ENCODE peak calls at places on chromosomes 16 and 17, in ten cellular contexts. Z, N, E, P, D, K, T, O, X and Q are unnamed samples.

GRCh38 chr16:85246473-85246872 is 134.2 kb upstream of the CIBAR2 start:
- DNase-seq in Z (no peak), N (no peak), E (no peak), P (no peak), D (no peak), K (no peak), T (no peak), O (no peak), X (no peak), Q (no peak)

GRCh38 chr17:63698381-63698885 is 1.5 kb downstream of the LIMD2 start:
- DNase-seq in Z (no peak), N (no peak), E (no peak), P (no peak), D (no peak), K (no peak), T (no peak), O (no peak), X (no peak), Q (no peak)

GRCh38 chr17:52923658-52924057 is 765.1 kb upstream of the CA10 start:
- DNase-seq in Z (no peak), N (no peak), E (no peak), P (no peak), D (no peak), K (no peak), T (no peak), O (no peak), X (no peak), Q (no peak)

GRCh38 chr17:82051776-82052637 is at the start of the genes GPS1 and RFNG:
- DNase-seq in Z (no peak), N (peak), E (peak), P (peak), D (peak), K (peak), T (no peak), O (peak), X (peak), Q (peak)

GRCh38 chr17:57762375-57762916 is 17.3 kb upstream of the CCDC182 start:
- DNase-seq in Z (no peak), N (no peak), E (no peak), P (no peak), D (no peak), K (no peak), T (no peak), O (peak), X (no peak), Q (no peak)

GRCh38 chr17:29114141-29114540 is 66.1 kb downstream of the MYO18A start:
- DNase-seq in Z (peak), N (no peak), E (no peak), P (no peak), D (no peak), K (no peak), T (no peak), O (no peak), X (no peak), Q (no peak)

GRCh38 chr16:28974007-28974436 is 556 bp upstream of the SPNS1 start:
- DNase-seq in Z (peak), N (peak), E (peak), P (peak), D (no peak), K (peak), T (peak), O (peak), X (peak), Q (peak)

GRCh38 chr17:40483679-40484078 is 17.7 kb downstream of the TNS4 start:
- DNase-seq in Z (no peak), N (no peak), E (no peak), P (no peak), D (no peak), K (no peak), T (no peak), O (peak), X (no peak), Q (no peak)

GRCh38 chr16:78224342-78224741 is 124.9 kb downstream of the WWOX start:
- DNase-seq in Z (no peak), N (no peak), E (no peak), P (no peak), D (no peak), K (no peak), T (no peak), O (no peak), X (no peak), Q (no peak)

GRCh38 chr17:17305282-17305801 is 2.2 kb downstream of the NT5M start:
- DNase-seq in Z (no peak), N (no peak), E (peak), P (peak), D (no peak), K (no peak), T (no peak), O (no peak), X (peak), Q (no peak)

GRCh38 chr17:15893333-15894024 is 51.5 kb upstream of the ADORA2B start:
- DNase-seq in Z (no peak), N (no peak), E (peak), P (no peak), D (no peak), K (peak), T (no peak), O (no peak), X (no peak), Q (no peak)

GRCh38 chr16:1162701-1163566 is 10.0 kb downstream of the CACNA1H start:
- DNase-seq in Z (no peak), N (no peak), E (no peak), P (no peak), D (no peak), K (no peak), T (no peak), O (no peak), X (no peak), Q (no peak)

GRCh38 chr16:57518922-57519321 is 17.4 kb downstream of the CCDC102A start:
- DNase-seq in Z (no peak), N (no peak), E (no peak), P (no peak), D (no peak), K (no peak), T (no peak), O (no peak), X (no peak), Q (no peak)

GRCh38 chr16:80263848-80264694 is 276.7 kb upstream of the DYNLRB2 start:
- DNase-seq in Z (no peak), N (no peak), E (no peak), P (no peak), D (no peak), K (no peak), T (no peak), O (no peak), X (no peak), Q (no peak)

GRCh38 chr17:333626-334396 is 18.8 kb downstream of the RPH3AL start:
- DNase-seq in Z (peak), N (no peak), E (peak), P (no peak), D (peak), K (peak), T (no peak), O (peak), X (peak), Q (peak)

GRCh38 chr17:32298721-32299578 is 33.3 kb downstream of the RHBDL3 start:
- DNase-seq in Z (no peak), N (no peak), E (no peak), P (no peak), D (no peak), K (no peak), T (no peak), O (no peak), X (no peak), Q (no peak)

GRCh38 chr17:40888321-40888720 is 3.3 kb upstream of the KRT20 start:
- DNase-seq in Z (no peak), N (no peak), E (no peak), P (no peak), D (no peak), K (no peak), T (no peak), O (no peak), X (no peak), Q (no peak)

GRCh38 chr17:83129676-83130075 is 50.3 kb downstream of the METRNL start:
- DNase-seq in Z (no peak), N (no peak), E (no peak), P (no peak), D (peak), K (no peak), T (no peak), O (peak), X (no peak), Q (no peak)

GRCh38 chr16:29757950-29758466 is 12.2 kb upstream of the C16orf54 start:
- DNase-seq in Z (peak), N (no peak), E (no peak), P (no peak), D (no peak), K (peak), T (no peak), O (no peak), X (no peak), Q (no peak)

GRCh38 chr17:35542990-35543389 is 5.5 kb upstream of the SLFN12L start:
- DNase-seq in Z (no peak), N (no peak), E (no peak), P (no peak), D (no peak), K (no peak), T (no peak), O (no peak), X (no peak), Q (no peak)

GRCh38 chr17:82320956-82321927 is 3.8 kb upstream of the CD7 start:
- DNase-seq in Z (no peak), N (peak), E (peak), P (peak), D (no peak), K (no peak), T (no peak), O (peak), X (no peak), Q (no peak)

GRCh38 chr17:75846701-75847594 is 2.7 kb upstream of the UNC13D start:
- DNase-seq in Z (no peak), N (no peak), E (peak), P (no peak), D (no peak), K (no peak), T (no peak), O (no peak), X (no peak), Q (no peak)

GRCh38 chr17:34853916-34854315 is 107.3 kb downstream of the CCT6B start:
- DNase-seq in Z (no peak), N (no peak), E (no peak), P (no peak), D (no peak), K (no peak), T (no peak), O (no peak), X (no peak), Q (no peak)

GRCh38 chr17:81192386-81193050 is 26.5 kb upstream of the AATK start:
- DNase-seq in Z (no peak), N (no peak), E (no peak), P (no peak), D (no peak), K (no peak), T (no peak), O (no peak), X (no peak), Q (no peak)

GRCh38 chr17:19369846-19370492 is 7.4 kb upstream of the B9D1 start:
- DNase-seq in Z (no peak), N (no peak), E (no peak), P (peak), D (no peak), K (no peak), T (no peak), O (peak), X (no peak), Q (no peak)

GRCh38 chr17:58531661-58532554 is 17.5 kb upstream of the MTMR4 start:
- DNase-seq in Z (peak), N (peak), E (peak), P (peak), D (peak), K (peak), T (no peak), O (peak), X (peak), Q (peak)

GRCh38 chr17:45129426-45129939 is 2.8 kb downstream of the PLCD3 start:
- DNase-seq in Z (no peak), N (no peak), E (peak), P (no peak), D (peak), K (no peak), T (no peak), O (peak), X (no peak), Q (no peak)

GRCh38 chr17:67244621-67245072 is 349 bp downstream of the HELZ start:
- DNase-seq in Z (no peak), N (peak), E (no peak), P (no peak), D (peak), K (no peak), T (no peak), O (no peak), X (no peak), Q (no peak)

GRCh38 chr17:52156576-52156975 is 1.9 kb downstream of the CA10 start:
- DNase-seq in Z (no peak), N (no peak), E (no peak), P (no peak), D (no peak), K (no peak), T (no peak), O (no peak), X (no peak), Q (no peak)

GRCh38 chr17:29043539-29044165 is 711 bp downstream of the PIPOX start:
- DNase-seq in Z (no peak), N (no peak), E (no peak), P (no peak), D (no peak), K (no peak), T (no peak), O (no peak), X (no peak), Q (no peak)

GRCh38 chr17:42554250-42555121 is 1.8 kb downstream of the HSD17B1 start:
- DNase-seq in Z (peak), N (peak), E (peak), P (peak), D (peak), K (peak), T (no peak), O (peak), X (peak), Q (peak)

GRCh38 chr17:77772461-77772897 is 186.0 kb upstream of the TNRC6C start:
- DNase-seq in Z (peak), N (peak), E (peak), P (peak), D (no peak), K (peak), T (peak), O (peak), X (no peak), Q (peak)
- TF ChIP-seq CTCF in Z (peak), N (peak), E (peak), P (peak), D (peak), K (peak), T (peak), O (peak), X (peak), Q (peak)

GRCh38 chr17:56300191-56300590 is 146.9 kb downstream of the ANKFN1 start:
- DNase-seq in Z (no peak), N (no peak), E (no peak), P (no peak), D (no peak), K (no peak), T (no peak), O (no peak), X (no peak), Q (no peak)
- TF ChIP-seq CTCF in Z (no peak), N (no peak), E (no peak), P (no peak), D (no peak), K (no peak), T (no peak), O (no peak), X (no peak), Q (no peak)

DNA sequence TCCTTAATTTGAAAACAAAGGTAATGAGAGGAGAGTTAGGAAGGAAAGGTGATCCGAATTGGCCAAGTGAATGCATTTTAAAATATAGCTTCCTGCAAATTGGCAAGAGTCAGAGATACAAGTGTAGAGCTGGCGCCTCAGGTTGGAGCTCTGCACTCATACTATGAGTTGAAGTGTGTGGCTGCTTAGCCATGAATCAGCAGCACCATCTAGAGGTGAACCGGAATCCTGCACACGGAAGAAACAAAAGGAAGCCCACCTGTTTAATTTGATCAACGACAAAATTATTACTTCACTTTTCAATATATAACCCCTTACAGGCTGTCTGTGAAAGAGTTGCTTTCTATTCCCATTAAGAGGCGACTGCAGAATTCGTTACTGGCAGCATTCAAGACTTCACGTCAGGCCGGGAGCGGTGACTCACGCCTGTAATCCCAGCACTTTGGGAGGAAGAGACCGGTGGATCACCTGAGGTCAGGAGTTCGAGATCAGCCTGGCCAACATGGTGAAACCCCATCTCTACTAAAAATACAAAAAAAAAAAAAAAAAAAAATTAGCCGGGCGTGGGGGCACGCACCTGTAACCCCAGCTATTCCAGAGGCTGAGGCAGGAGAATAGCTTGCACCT is 1253.7 kb upstream of the CDH8 start:
- DNase-seq in Z (peak), N (peak), E (peak), P (peak), D (no peak), K (peak), T (peak), O (peak), X (peak), Q (peak)
- TF ChIP-seq CTCF in Z (peak), N (peak), E (peak), P (peak), D (no peak), K (peak), T (peak), O (peak), X (peak), Q (peak)

GRCh38 chr16:88754109-88754911 is 30.7 kb downstream of the PIEZO1 start:
- DNase-seq in Z (no peak), N (no peak), E (no peak), P (no peak), D (no peak), K (no peak), T (no peak), O (no peak), X (no peak), Q (no peak)

GRCh38 chr16:88754912-88755744 is 29.9 kb downstream of the PIEZO1 start:
- DNase-seq in Z (peak), N (peak), E (no peak), P (no peak), D (no peak), K (peak), T (no peak), O (peak), X (peak), Q (no peak)

GRCh38 chr16:88752386-88753002 is 32.5 kb downstream of the PIEZO1 start:
- DNase-seq in Z (no peak), N (no peak), E (no peak), P (no peak), D (no peak), K (no peak), T (no peak), O (no peak), X (no peak), Q (no peak)

GRCh38 chr16:88753600-88753999 is 31.4 kb downstream of the PIEZO1 start:
- DNase-seq in Z (no peak), N (no peak), E (no peak), P (no peak), D (no peak), K (no peak), T (no peak), O (no peak), X (no peak), Q (no peak)

DNA sequence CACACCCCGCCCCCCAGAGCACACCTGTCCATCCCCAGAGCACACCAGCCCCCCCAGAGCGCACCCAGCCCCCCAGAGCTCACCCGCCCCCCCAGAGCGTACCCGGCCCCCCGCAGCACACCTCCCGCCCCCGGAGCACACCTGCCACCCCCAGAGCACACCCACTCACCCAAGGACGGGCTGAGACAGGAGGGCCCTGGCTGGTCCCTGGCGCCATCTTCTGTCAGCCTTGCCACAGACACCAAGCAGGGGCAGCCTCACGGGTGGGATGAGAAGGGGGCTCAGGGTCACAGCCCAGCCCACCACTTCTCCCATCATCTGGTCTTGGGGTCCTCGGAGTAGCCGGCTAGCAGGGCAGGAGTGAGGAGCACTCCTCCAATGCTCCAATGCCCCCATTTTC is 31.8 kb downstream of the PIEZO1 start:
- DNase-seq in Z (no peak), N (no peak), E (no peak), P (no peak), D (no peak), K (no peak), T (no peak), O (no peak), X (no peak), Q (no peak)
- TF ChIP-seq CTCF in Z (no peak), N (no peak), E (no peak), P (no peak), D (no peak), K (no peak), T (no peak), O (peak), X (no peak), Q (no peak)

GRCh38 chr16:88633684-88634140 is 4.7 kb upstream of the IL17C start:
- DNase-seq in Z (peak), N (peak), E (peak), P (peak), D (no peak), K (no peak), T (no peak), O (peak), X (peak), Q (no peak)
- TF ChIP-seq CTCF in Z (peak), N (no peak), E (peak), P (peak), D (no peak), K (peak), T (peak), O (peak), X (no peak), Q (no peak)

DNA sequence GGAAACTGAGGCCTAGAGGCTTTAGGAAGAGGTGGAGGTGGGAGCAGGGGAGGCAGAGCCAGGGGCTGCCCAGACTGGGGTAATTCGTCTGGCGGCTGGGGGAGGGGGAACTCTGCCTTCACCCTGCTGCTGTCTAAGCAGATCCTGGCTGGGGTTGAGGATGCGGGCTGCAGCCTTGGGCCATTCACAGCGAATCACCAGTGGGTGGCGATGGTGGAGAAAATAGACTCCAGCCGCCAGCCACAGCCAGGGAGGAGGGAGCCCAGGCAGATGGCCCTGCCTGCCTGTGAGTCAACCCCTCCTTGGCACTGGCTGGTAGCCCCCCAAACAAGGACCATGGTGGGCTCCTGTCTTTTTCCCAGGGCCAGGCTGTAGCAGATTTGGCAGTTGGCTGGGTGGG is 41.7 kb upstream of the CDH5 start:
- DNase-seq in Z (no peak), N (peak), E (peak), P (no peak), D (no peak), K (peak), T (no peak), O (peak), X (peak), Q (no peak)
- TF ChIP-seq CTCF in Z (peak), N (peak), E (peak), P (peak), D (no peak), K (peak), T (peak), O (peak), X (peak), Q (peak)

GRCh38 chr16:89357055-89357454 is 133.3 kb downstream of the ANKRD11 start:
- DNase-seq in Z (no peak), N (no peak), E (no peak), P (no peak), D (no peak), K (no peak), T (no peak), O (peak), X (no peak), Q (no peak)
- TF ChIP-seq CTCF in Z (no peak), N (no peak), E (no peak), P (no peak), D (no peak), K (no peak), T (no peak), O (peak), X (no peak), Q (no peak)